ENCODE peak calls at places on chromosomes 1 and 21, in four cellular contexts. K is tibial nerve, L is keratinocyte, A is heart right ventricle. C is an unnamed sample. For H3K9me3, the result is how much of the 10 kb centered on the place peaks cover.

GRCh38 chr1:109786531-109787021 is 22.9 kb upstream of the EPS8L3 start:
- DNase-seq in A (no peak), K (no peak), L (no peak), C (no peak)

GRCh38 chr1:198575715-198576641 is 35.5 kb upstream of the ATP6V1G3 start:
- DNase-seq in L (no peak), K (no peak), A (no peak), C (no peak)

GRCh38 chr1:55893155-55893554 is 678.0 kb upstream of the USP24 start:
- DNase-seq in K (no peak), L (no peak), A (no peak), C (no peak)

GRCh38 chr1:8006037-8006963 is 19.8 kb downstream of the ERRFI1 start:
- DNase-seq in A (no peak), K (no peak), L (no peak), C (no peak)

GRCh38 chr1:11478571-11479374 is at the start of gene DISP3:
- DNase-seq in A (peak), K (no peak), L (no peak), C (peak)

GRCh38 chr1:111334169-111334568 is 43.5 kb downstream of the CHIA start:
- DNase-seq in L (peak), K (no peak), A (no peak), C (peak)

GRCh38 chr1:161226320-161226711 is 456 bp downstream of the TOMM40L start:
- DNase-seq in L (no peak), K (no peak), A (no peak), C (no peak)

GRCh38 chr21:25501996-25502665 is 105.2 kb downstream of the MRPL39 start:
- DNase-seq in A (no peak), L (no peak), K (no peak), C (no peak)

GRCh38 chr21:45577806-45578801 is 35.9 kb upstream of the SLC19A1 start:
- DNase-seq in K (no peak), A (no peak), L (no peak), C (no peak)

GRCh38 chr1:8970870-8971337 is 25.2 kb downstream of the CA6 start:
- DNase-seq in A (no peak), K (no peak), L (no peak), C (no peak)

GRCh38 chr1:186446138-186446537 is 14.8 kb downstream of the PDC start:
- DNase-seq in L (no peak), A (no peak), K (no peak), C (no peak)

GRCh38 chr1:85259118-85259865 is at the start of gene C1orf52:
- DNase-seq in K (peak), A (peak), L (peak), C (peak)

GRCh38 chr1:32907435-32907834 is 6.2 kb upstream of the TMEM54 start:
- DNase-seq in K (no peak), A (no peak), L (no peak), C (no peak)

GRCh38 chr1:27574871-27575831 is 28.8 kb downstream of the AHDC1 start:
- DNase-seq in A (peak), L (no peak), K (no peak), C (no peak)

GRCh38 chr1:212315907-212316306 is 30.7 kb downstream of the PPP2R5A start:
- DNase-seq in K (no peak), L (no peak), A (no peak), C (no peak)

GRCh38 chr21:37868896-37869295 is 47.4 kb downstream of the KCNJ6 start:
- DNase-seq in A (no peak), L (no peak), K (no peak), C (no peak)

GRCh38 chr1:201905234-201905890 is 16.7 kb downstream of the SHISA4 start:
- DNase-seq in A (no peak), K (no peak), L (no peak), C (no peak)

GRCh38 chr1:170213598-170213997 is 67.8 kb downstream of the NTMT2 start:
- DNase-seq in A (peak), K (no peak), L (no peak), C (no peak)

GRCh38 chr1:224737353-224737727 is 121.2 kb downstream of the CNIH3 start:
- DNase-seq in L (no peak), K (no peak), A (no peak), C (no peak)
- H3K9me3 ChIP-seq in L (under half), K (under half), A (under half), C (under half)

GRCh38 chr1:153365696-153366095 is 8.0 kb downstream of the S100A9 start:
- DNase-seq in K (no peak), L (no peak), A (no peak), C (no peak)
- H3K27ac ChIP-seq in K (no peak), L (no peak), A (no peak), C (no peak)

GRCh38 chr1:115506523-115507255 is 135.1 kb upstream of the VANGL1 start:
- DNase-seq in L (no peak), A (no peak), K (no peak), C (no peak)

GRCh38 chr1:115507256-115507589 is 134.5 kb upstream of the VANGL1 start:
- DNase-seq in L (no peak), A (peak), K (no peak), C (no peak)

GRCh38 chr1:115505157-115505571 is 136.6 kb upstream of the VANGL1 start:
- DNase-seq in K (no peak), A (no peak), L (no peak), C (no peak)

DNA sequence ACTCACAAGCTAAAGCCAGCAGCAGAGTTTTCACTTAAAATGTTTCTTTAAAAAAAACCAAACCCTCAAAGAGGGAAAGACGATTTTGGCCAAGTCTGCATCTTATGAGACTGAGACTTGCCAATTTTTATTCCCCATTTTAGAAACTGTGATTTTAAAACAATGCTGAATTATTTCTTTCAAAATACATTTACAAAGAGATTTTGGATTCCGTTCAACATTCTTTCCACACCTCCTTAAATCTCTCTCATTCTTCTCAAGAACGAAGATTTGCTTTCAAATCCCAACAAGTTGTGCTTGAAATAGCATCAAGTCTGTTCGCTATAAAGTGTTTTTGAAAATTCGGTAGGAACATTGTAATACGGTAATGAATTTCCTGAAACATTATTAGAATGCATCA is 133.9 kb upstream of the VANGL1 start:
- DNase-seq in L (no peak), K (no peak), A (no peak), C (no peak)
- H3K4me3 ChIP-seq in L (no peak), K (no peak), A (no peak), C (no peak)

DNA sequence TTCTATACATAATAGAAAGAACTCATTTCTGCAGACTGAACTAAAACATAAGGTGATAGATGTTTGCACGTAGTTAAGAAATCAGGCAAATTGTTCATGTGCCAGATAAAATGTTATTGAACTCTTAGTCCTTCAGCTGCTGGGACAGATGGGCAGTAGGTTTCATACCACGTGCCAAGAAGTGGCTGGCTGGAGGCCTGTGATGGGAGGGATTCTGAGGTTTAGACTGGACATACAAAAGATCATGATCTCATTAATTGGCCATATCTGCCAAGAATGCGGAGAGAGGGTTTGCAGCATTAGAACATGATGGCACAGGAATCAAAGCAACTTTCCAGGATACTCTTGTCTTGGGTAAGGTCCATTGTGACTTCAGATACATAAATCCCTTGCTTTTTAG is 53.9 kb downstream of the DSCAM start:
- DNase-seq in K (no peak), A (no peak), L (no peak), C (no peak)
- H3K9me3 ChIP-seq in K (under half), A (under half), L (under half), C (under half)

GRCh38 chr1:63000508-63000907 is 216.6 kb downstream of the ATG4C start:
- DNase-seq in K (no peak), A (no peak), L (no peak), C (no peak)
- H3K27ac ChIP-seq in K (no peak), A (no peak), L (no peak), C (no peak)

DNA sequence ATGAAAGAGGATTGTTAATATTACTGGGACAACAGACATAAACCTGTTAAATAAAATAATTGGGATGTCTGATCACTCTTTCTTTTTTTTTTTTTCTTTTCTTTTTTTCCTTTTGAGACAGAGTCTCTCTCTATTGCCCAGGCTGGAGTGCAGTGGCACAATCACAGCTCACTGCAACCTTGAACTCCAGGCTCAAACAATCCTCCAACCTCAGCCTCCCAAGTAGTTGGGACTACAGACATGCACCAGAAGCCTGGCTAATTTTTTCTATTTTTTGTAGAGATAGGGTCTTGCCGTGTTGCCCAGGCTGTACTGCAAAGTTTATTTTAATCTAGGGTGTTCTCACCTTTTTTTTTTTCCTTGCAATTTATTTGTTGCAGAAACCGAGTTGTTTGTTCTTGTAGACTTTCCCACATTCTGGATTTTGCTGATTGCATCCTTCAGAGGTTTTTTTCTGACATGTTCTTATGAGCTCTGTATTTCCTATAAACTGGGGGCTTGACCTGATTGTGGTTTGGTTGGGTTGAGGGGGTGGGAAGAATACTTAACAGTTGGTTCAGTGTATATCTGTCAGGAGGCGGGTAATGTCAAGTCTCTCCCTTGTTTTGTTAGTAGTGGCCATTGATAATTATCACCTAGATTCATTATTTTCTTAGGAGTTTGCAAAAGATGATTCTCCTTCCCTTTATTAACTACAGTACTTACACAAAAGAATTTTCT is 125.2 kb downstream of the MAST2 start:
- DNase-seq in L (no peak), A (no peak), K (no peak), C (no peak)
- H3K4me3 ChIP-seq in L (no peak), A (no peak), K (no peak), C (no peak)

C was measured in CD4-positive, CD25-positive, alpha-beta regulatory T cell.